ENCODE peak calls at places on chromosomes 13 and 19, in six cellular contexts. N, X, Q, K, T and B are unnamed samples.

GRCh38 chr13:69474286-69474685 is 633.3 kb upstream of the ATXN8OS start:
- DNase-seq in N (no peak), X (no peak), Q (no peak), K (peak), T (no peak), B (no peak)

GRCh38 chr13:60146491-60146890 is 17.2 kb downstream of the DIAPH3 start:
- DNase-seq in N (no peak), X (no peak), Q (no peak), K (peak), T (no peak), B (no peak)

GRCh38 chr13:67366533-67366932 is 136.4 kb upstream of the PCDH9 start:
- DNase-seq in N (no peak), X (no peak), Q (no peak), K (peak), T (no peak), B (no peak)

GRCh38 chr13:112716841-112717520 is 27.1 kb downstream of the ATP11A start:
- DNase-seq in N (no peak), X (no peak), Q (no peak), K (no peak), T (no peak), B (no peak)

GRCh38 chr13:47418206-47418920 is 521.5 kb upstream of the HTR2A start:
- DNase-seq in N (no peak), X (no peak), Q (no peak), K (no peak), T (no peak), B (no peak)

GRCh38 chr19:29662604-29663404 is 2.5 kb upstream of the PLEKHF1 start:
- DNase-seq in N (no peak), X (peak), Q (no peak), K (peak), T (no peak), B (no peak)

GRCh38 chr19:51372649-51373504 is at the start of gene NKG7:
- DNase-seq in N (peak), X (no peak), Q (peak), K (no peak), T (peak), B (no peak)

GRCh38 chr19:35063940-35064818 is 22.7 kb downstream of the HPN start:
- DNase-seq in N (no peak), X (no peak), Q (no peak), K (peak), T (no peak), B (no peak)

GRCh38 chr13:40933508-40933907 is 85.6 kb downstream of the ELF1 start:
- DNase-seq in N (no peak), X (no peak), Q (no peak), K (no peak), T (no peak), B (no peak)

GRCh38 chr19:18915639-18916038 is 3.5 kb downstream of the COPE start:
- DNase-seq in N (no peak), X (no peak), Q (peak), K (peak), T (no peak), B (no peak)

GRCh38 chr13:110298566-110299321 is 8.2 kb downstream of the COL4A1 start:
- DNase-seq in N (no peak), X (no peak), Q (no peak), K (peak), T (no peak), B (no peak)

GRCh38 chr19:35509018-35509652 is 4.3 kb downstream of the DMKN start:
- DNase-seq in N (no peak), X (no peak), Q (peak), K (no peak), T (no peak), B (no peak)

GRCh38 chr19:11598103-11598483 is 810 bp downstream of the ZNF627 start:
- DNase-seq in N (no peak), X (no peak), Q (no peak), K (no peak), T (no peak), B (no peak)

GRCh38 chr19:2728783-2729387 is 7.7 kb upstream of the DIRAS1 start:
- DNase-seq in N (no peak), X (no peak), Q (no peak), K (no peak), T (no peak), B (no peak)

GRCh38 chr13:20550799-20551198 is 16.2 kb upstream of the IFT88 start:
- DNase-seq in N (no peak), X (no peak), Q (no peak), K (no peak), T (no peak), B (no peak)

GRCh38 chr19:15199652-15200574 is 882 bp downstream of the NOTCH3 start:
- DNase-seq in N (no peak), X (no peak), Q (no peak), K (no peak), T (no peak), B (no peak)

GRCh38 chr19:46426506-46427162 is 2.1 kb downstream of the PNMA8C start:
- DNase-seq in N (no peak), X (no peak), Q (no peak), K (peak), T (no peak), B (no peak)

GRCh38 chr13:51326782-51327181 is 12.7 kb upstream of the SERPINE3 start:
- DNase-seq in N (no peak), X (no peak), Q (no peak), K (no peak), T (no peak), B (no peak)

GRCh38 chr19:47093841-47094240 is 19.7 kb downstream of the ZC3H4 start:
- DNase-seq in N (no peak), X (no peak), Q (peak), K (no peak), T (no peak), B (no peak)

GRCh38 chr13:106382569-106382968 is 152.9 kb downstream of the EFNB2 start:
- DNase-seq in N (no peak), X (no peak), Q (no peak), K (no peak), T (no peak), B (no peak)

GRCh38 chr19:33469171-33470039 is 52.2 kb downstream of the PEPD start:
- DNase-seq in N (no peak), X (no peak), Q (no peak), K (no peak), T (no peak), B (no peak)

GRCh38 chr19:3359850-3360493 is 6.4 kb upstream of the NFIC start:
- DNase-seq in N (no peak), X (no peak), Q (peak), K (peak), T (no peak), B (no peak)

GRCh38 chr19:46351241-46352041 is 4.6 kb downstream of the PPP5C start:
- DNase-seq in N (no peak), X (no peak), Q (no peak), K (peak), T (no peak), B (no peak)

GRCh38 chr13:33322965-33323668 is 37.6 kb upstream of the STARD13 start:
- DNase-seq in N (no peak), X (no peak), Q (no peak), K (no peak), T (no peak), B (no peak)